ENCODE peak calls at places on chromosomes 7 and 10, in seven cellular contexts. O is IMR-90, R is mesendoderm, N is neuronal stem cell, Y is H9, U is mesenchymal stem cell, F is trophoblast cell. S is an unnamed sample.

GRCh38 chr10:116198636-116199035 is 74.4 kb downstream of the GFRA1 start:
- DNase-seq in U (no peak), F (no peak), N (no peak), R (no peak), O (no peak), Y (peak), S (no peak)

GRCh38 chr7:111499027-111499426 is 63.3 kb downstream of the IMMP2L start:
- DNase-seq in U (peak), N (no peak), F (peak), R (no peak), O (peak), Y (no peak), S (no peak)

GRCh38 chr7:1086588-1087461 is 1.1 kb upstream of the GPER1 start:
- DNase-seq in F (peak), U (peak), O (peak), R (peak), N (peak), Y (peak), S (peak)

GRCh38 chr7:152556013-152556412 is 119.9 kb downstream of the XRCC2 start:
- DNase-seq in Y (peak), O (no peak), F (no peak), N (no peak), R (no peak), U (no peak), S (peak)

GRCh38 chr10:6514180-6514579 is 65.9 kb downstream of the PRKCQ start:
- DNase-seq in U (no peak), N (no peak), R (no peak), Y (no peak), F (no peak), O (no peak), S (no peak)

GRCh38 chr10:61903184-61903990 is 1.9 kb downstream of the ARID5B start:
- DNase-seq in R (peak), F (peak), U (peak), Y (peak), O (peak), N (peak), S (no peak)

GRCh38 chr7:142381727-142382409 is 124.0 kb upstream of the PRSS58 start:
- DNase-seq in N (no peak), F (no peak), R (no peak), O (no peak), U (no peak), Y (no peak), S (no peak)

GRCh38 chr10:132788831-132789219 is 2.9 kb upstream of the NKX6-2 start:
- DNase-seq in Y (no peak), N (peak), U (no peak), O (no peak), F (no peak), R (peak), S (no peak)

GRCh38 chr10:78629773-78630172 is 439.0 kb upstream of the ZMIZ1 start:
- DNase-seq in N (no peak), R (no peak), Y (no peak), F (no peak), O (no peak), U (no peak), S (no peak)

GRCh38 chr10:33521062-33521461 is 186.6 kb upstream of the NRP1 start:
- DNase-seq in Y (no peak), F (no peak), N (no peak), O (no peak), R (no peak), U (peak), S (no peak)

GRCh38 chr10:116826803-116827202 is 22.5 kb upstream of the ENO4 start:
- DNase-seq in U (no peak), F (no peak), N (no peak), R (no peak), Y (no peak), O (peak), S (no peak)

GRCh38 chr7:124662372-124662771 is 103.2 kb downstream of the GPR37 start:
- DNase-seq in U (no peak), Y (no peak), F (no peak), O (no peak), R (no peak), N (no peak), S (no peak)

GRCh38 chr10:73868655-73869195 is 5.6 kb downstream of the CAMK2G start:
- DNase-seq in U (no peak), F (no peak), Y (no peak), N (no peak), O (no peak), R (no peak), S (no peak)

GRCh38 chr10:3104251-3104918 is 37.0 kb downstream of the PFKP start:
- DNase-seq in O (no peak), Y (no peak), U (no peak), F (no peak), N (no peak), R (no peak), S (no peak)

GRCh38 chr7:116500071-116500853 is 724 bp downstream of the CAV2 start:
- DNase-seq in N (no peak), O (peak), U (peak), Y (peak), F (peak), R (peak), S (no peak)

GRCh38 chr10:51501396-51501795 is 198.0 kb downstream of the CSTF2T start:
- DNase-seq in U (no peak), R (no peak), N (no peak), O (peak), F (peak), Y (no peak), S (no peak)

GRCh38 chr7:7498881-7499280 is 36.8 kb downstream of the COL28A1 start:
- DNase-seq in O (no peak), F (no peak), R (no peak), N (no peak), U (no peak), Y (no peak), S (no peak)

GRCh38 chr7:44275146-44275545 is 50.2 kb downstream of the CAMK2B start:
- DNase-seq in U (no peak), F (no peak), Y (no peak), R (no peak), O (no peak), N (no peak), S (no peak)

GRCh38 chr10:45422862-45423659 is 49.0 kb downstream of the ALOX5 start:
- DNase-seq in U (no peak), O (no peak), Y (no peak), F (no peak), N (no peak), R (no peak), S (no peak)
- H3K18ac ChIP-seq in U (no peak), O (no peak), Y (no peak), F (no peak), N (no peak), R (no peak), S (no peak)

GRCh38 chr7:40608321-40609075 is 473.7 kb downstream of the SUGCT start:
- DNase-seq in U (no peak), N (no peak), Y (no peak), F (no peak), R (no peak), O (no peak), S (no peak)
- H3K18ac ChIP-seq in U (no peak), N (no peak), Y (no peak), F (no peak), R (no peak), O (no peak), S (no peak)

DNA sequence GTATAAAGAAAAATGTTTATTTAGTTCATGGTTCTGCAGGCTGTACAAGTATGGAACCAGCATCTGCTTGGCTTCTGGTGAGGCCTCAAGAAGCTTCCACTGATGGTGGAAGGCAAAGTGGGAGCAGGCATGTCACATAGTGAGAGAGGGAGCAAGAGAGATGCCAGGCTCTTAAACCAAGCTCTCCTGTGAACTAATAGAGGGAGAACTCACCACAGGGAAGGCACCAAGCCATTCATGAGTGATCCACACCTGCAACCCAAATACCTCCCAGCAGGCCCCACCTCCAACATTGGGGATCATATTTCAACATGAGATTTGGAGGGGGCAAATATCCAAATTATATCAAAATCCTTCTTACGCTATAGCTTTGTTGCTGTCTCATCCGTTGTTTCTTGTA is 113.1 kb downstream of the CPED1 start:
- DNase-seq in N (no peak), O (no peak), F (no peak), Y (peak), R (no peak), U (no peak), S (no peak)
- H3K18ac ChIP-seq in N (no peak), O (no peak), F (no peak), Y (no peak), R (no peak), U (no peak), S (no peak)

DNA sequence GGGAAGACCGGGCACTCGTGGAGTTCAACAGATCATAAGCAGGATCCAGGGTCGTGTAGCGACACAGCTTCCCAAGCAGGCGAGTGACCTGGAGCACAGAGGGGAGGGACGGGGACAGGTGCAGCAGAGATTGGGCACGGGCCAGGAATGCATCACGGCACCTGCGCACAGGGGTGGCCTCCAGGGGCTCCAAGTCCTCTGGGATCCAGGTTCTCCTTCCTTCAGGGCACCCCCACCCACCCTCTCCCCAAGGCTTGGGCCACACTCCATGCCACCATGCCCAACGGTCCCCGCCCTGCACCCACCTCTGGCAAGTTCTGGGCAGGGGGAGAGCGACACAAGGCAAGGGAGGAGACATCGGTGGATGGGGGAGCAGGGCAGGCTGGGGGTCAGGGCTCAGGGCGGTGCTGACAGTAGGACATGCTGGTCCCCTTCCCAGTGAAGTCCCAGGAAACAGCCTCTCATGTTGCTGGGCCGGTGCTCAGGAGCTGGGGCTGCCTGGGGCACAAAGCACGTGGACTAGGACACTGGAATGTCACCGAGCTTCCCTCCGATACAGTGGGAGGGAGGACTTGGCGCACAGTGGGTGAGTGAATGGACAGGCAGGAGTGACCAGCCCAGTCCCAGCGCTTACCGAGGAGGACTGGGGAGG is 597.3 kb downstream of the PTPRN2 start:
- DNase-seq in Y (no peak), N (no peak), F (no peak), R (no peak), O (no peak), U (no peak), S (no peak)
- H3K18ac ChIP-seq in Y (no peak), N (peak), F (no peak), R (no peak), O (no peak), U (no peak), S (no peak)